ENCODE peak calls at places on chromosomes 5 and 9, in seven cellular contexts. P, A, E, Q, O, C and R are unnamed samples.

GRCh38 chr5:172769598-172770373 is 1.2 kb downstream of the DUSP1 start:
- DNase-seq in P (peak; percentile 60), A (peak; percentile 39), E (peak; percentile 30), Q (no peak), O (no peak), C (peak; percentile 54), R (no peak)

GRCh38 chr9:5493597-5494511 is 16.5 kb upstream of the PDCD1LG2 start:
- DNase-seq in P (peak; percentile 34), A (peak; percentile 69), E (peak; percentile 79), Q (no peak), O (peak; percentile 48), C (peak; percentile 92), R (peak; percentile 25)

GRCh38 chr9:98080780-98081179 is 24.2 kb downstream of the NANS start:
- DNase-seq in P (no peak), A (no peak), E (no peak), Q (no peak), O (no peak), C (no peak), R (no peak)

GRCh38 chr9:121720311-121720991 is 69.0 kb downstream of the DAB2IP start:
- DNase-seq in P (no peak), A (no peak), E (no peak), Q (no peak), O (no peak), C (no peak), R (no peak)

GRCh38 chr5:178515776-178516561 is 74.2 kb downstream of the COL23A1 start:
- DNase-seq in P (no peak), A (no peak), E (no peak), Q (no peak), O (no peak), C (no peak), R (no peak)

GRCh38 chr5:41636605-41637004 is 126.2 kb upstream of the PLCXD3 start:
- DNase-seq in P (no peak), A (no peak), E (peak; percentile 7), Q (peak; percentile 37), O (no peak), C (peak; percentile 25), R (no peak)

GRCh38 chr5:135206862-135207261 is 172.8 kb upstream of the PITX1 start:
- DNase-seq in P (no peak), A (no peak), E (no peak), Q (no peak), O (no peak), C (no peak), R (no peak)

GRCh38 chr5:2160811-2161210 is 278.1 kb upstream of the IRX4 start:
- DNase-seq in P (no peak), A (no peak), E (no peak), Q (no peak), O (no peak), C (no peak), R (no peak)

GRCh38 chr9:84297162-84297821 is 43.3 kb downstream of the SLC28A3 start:
- DNase-seq in P (no peak), A (no peak), E (no peak), Q (no peak), O (no peak), C (peak; percentile 85), R (no peak)

GRCh38 chr5:56561-57290 is 35.2 kb upstream of the PLEKHG4B start:
- DNase-seq in P (no peak), A (no peak), E (peak; percentile 32), Q (peak; percentile 50), O (no peak), C (peak; percentile 61), R (no peak)

GRCh38 chr5:142201471-142201887 is 92.9 kb downstream of the NDFIP1 start:
- DNase-seq in P (no peak), A (no peak), E (no peak), Q (no peak), O (no peak), C (peak; percentile 96), R (no peak)

GRCh38 chr5:147303976-147304375 is 69.2 kb downstream of the STK32A start:
- DNase-seq in P (no peak), A (peak; percentile 60), E (no peak), Q (no peak), O (no peak), C (peak; percentile 83), R (no peak)

GRCh38 chr9:137009217-137009616 is 12.8 kb upstream of the CLIC3 start:
- DNase-seq in P (no peak), A (no peak), E (no peak), Q (no peak), O (no peak), C (no peak), R (no peak)

GRCh38 chr9:25207402-25207801 is 470.8 kb downstream of the TUSC1 start:
- DNase-seq in P (no peak), A (no peak), E (no peak), Q (no peak), O (no peak), C (no peak), R (no peak)

GRCh38 chr9:6788175-6789016 is 30.6 kb downstream of the KDM4C start:
- DNase-seq in P (peak; percentile 26), A (no peak), E (no peak), Q (no peak), O (no peak), C (peak; percentile 62), R (no peak)

GRCh38 chr9:104386425-104387069 is 117.5 kb upstream of the OR13F1 start:
- DNase-seq in P (no peak), A (no peak), E (no peak), Q (peak; percentile 30), O (no peak), C (peak; percentile 32), R (no peak)

GRCh38 chr5:156947933-156948332 is 15.1 kb downstream of the TIMD4 start:
- DNase-seq in P (no peak), A (no peak), E (no peak), Q (no peak), O (no peak), C (no peak), R (no peak)

GRCh38 chr5:88671808-88672499 is 211.0 kb downstream of the MEF2C start:
- DNase-seq in P (no peak), A (no peak), E (no peak), Q (no peak), O (no peak), C (no peak), R (no peak)